ENCODE peak calls at places on chromosomes 5 and 9, in seven cellular contexts. F is WTC11; R is stimulated activated CD4-positive, alpha-beta T cell treated with anti-CD3 and anti-CD28 coated beads, Interleukin-15, amount 100 ng/mL, for 24 hours; L is OCI-M1; H is mucosa of gallbladder; J is RPMI7951; D is anterior cingulate cortex. M is an unnamed sample.

GRCh38 chr9:114953917-114954316 is 23.5 kb upstream of the TNFSF8 start:
- DNase-seq in F (no peak), R (no peak), L (peak; percentile 35), H (peak; percentile 50), J (peak; percentile 89), D (no peak), M (no peak)

GRCh38 chr5:124157320-124157719 is 589.1 kb downstream of the ZNF608 start:
- DNase-seq in F (no peak), R (no peak), L (peak; percentile 39), H (no peak), J (peak; percentile 42), D (no peak), M (no peak)

GRCh38 chr9:136339173-136339957 is 12.0 kb downstream of the GPSM1 start:
- DNase-seq in F (peak; percentile 85), R (peak; percentile 49), L (peak; percentile 85), H (peak; percentile 56), J (peak; percentile 36), D (peak; percentile 61), M (no peak)

GRCh38 chr5:172223901-172224873 is 30.2 kb downstream of the EFCAB9 start:
- DNase-seq in F (no peak), R (peak; percentile 79), L (no peak), H (no peak), J (no peak), D (no peak), M (peak; percentile 58)

GRCh38 chr5:56950626-56951130 is 1.2 kb downstream of the MIER3 start:
- DNase-seq in F (peak; percentile 53), R (peak; percentile 73), L (peak; percentile 74), H (peak; percentile 47), J (peak; percentile 68), D (peak; percentile 56), M (peak; percentile 36)

GRCh38 chr5:122789461-122790171 is 14.7 kb downstream of the SNX2 start:
- DNase-seq in F (no peak), R (no peak), L (no peak), H (no peak), J (no peak), D (no peak), M (no peak)

GRCh38 chr9:74555015-74555414 is 57.9 kb downstream of the RORB start:
- DNase-seq in F (no peak), R (no peak), L (no peak), H (no peak), J (no peak), D (peak; percentile 7), M (no peak)

GRCh38 chr5:43386960-43387362 is 25.2 kb downstream of the CCL28 start:
- DNase-seq in F (no peak), R (no peak), L (no peak), H (no peak), J (no peak), D (no peak), M (no peak)

GRCh38 chr5:33892419-33893151 is 795 bp upstream of the ADAMTS12 start:
- DNase-seq in F (no peak), R (no peak), L (no peak), H (peak; percentile 75), J (peak; percentile 88), D (no peak), M (no peak)